ENCODE peak calls at places on chromosomes 1 and 21, in nine cellular contexts. O, E, Z, J, A, F, W, P and D are unnamed samples.

GRCh38 chr1:3646596-3646995 is 3.3 kb downstream of the WRAP73 start:
- DNase-seq in O (no peak), E (no peak), Z (no peak), J (no peak), A (no peak), F (no peak), W (no peak), P (no peak), D (no peak)

GRCh38 chr1:21622466-21623315 is 46.5 kb downstream of the RAP1GAP start:
- DNase-seq in O (no peak), E (peak), Z (peak), J (no peak), A (no peak), F (peak), W (no peak), P (no peak), D (no peak)

GRCh38 chr1:111719561-111720239 is 19.5 kb downstream of the INKA2 start:
- DNase-seq in O (no peak), E (no peak), Z (no peak), J (no peak), A (no peak), F (peak), W (no peak), P (no peak), D (no peak)

GRCh38 chr1:151196292-151196800 is 2.0 kb upstream of the PIP5K1A start:
- DNase-seq in O (peak), E (peak), Z (peak), J (peak), A (peak), F (peak), W (peak), P (peak), D (no peak)

GRCh38 chr1:212600980-212601379 is 7.6 kb upstream of the ATF3 start:
- DNase-seq in O (no peak), E (peak), Z (peak), J (no peak), A (no peak), F (no peak), W (no peak), P (no peak), D (no peak)

GRCh38 chr1:226212545-226212944 is 10.9 kb upstream of the MIXL1 start:
- DNase-seq in O (no peak), E (no peak), Z (no peak), J (no peak), A (no peak), F (no peak), W (no peak), P (no peak), D (no peak)

GRCh38 chr1:157363660-157364140 is 188.6 kb downstream of the FCRL5 start:
- DNase-seq in O (peak), E (peak), Z (peak), J (peak), A (peak), F (no peak), W (peak), P (no peak), D (no peak)

GRCh38 chr21:42154237-42155044 is 64.5 kb upstream of the ABCG1 start:
- DNase-seq in O (no peak), E (no peak), Z (no peak), J (no peak), A (no peak), F (no peak), W (no peak), P (no peak), D (no peak)

GRCh38 chr1:17759114-17759513 is 4.0 kb downstream of the ACTL8 start:
- DNase-seq in O (no peak), E (no peak), Z (no peak), J (no peak), A (peak), F (no peak), W (peak), P (no peak), D (no peak)

GRCh38 chr1:178408869-178409268 is 87.9 kb downstream of the CLEC20A start:
- DNase-seq in O (no peak), E (peak), Z (no peak), J (no peak), A (no peak), F (no peak), W (peak), P (no peak), D (no peak)

GRCh38 chr1:210342986-210343780 is 14.5 kb downstream of the HHAT start:
- DNase-seq in O (no peak), E (peak), Z (no peak), J (no peak), A (peak), F (no peak), W (no peak), P (no peak), D (no peak)

GRCh38 chr1:174005032-174005431 is 17.1 kb downstream of the RC3H1 start:
- DNase-seq in O (no peak), E (peak), Z (peak), J (no peak), A (peak), F (no peak), W (no peak), P (no peak), D (no peak)

GRCh38 chr1:42209516-42210370 is 45.2 kb upstream of the GUCA2A start:
- DNase-seq in O (no peak), E (peak), Z (no peak), J (peak), A (no peak), F (no peak), W (no peak), P (no peak), D (no peak)

GRCh38 chr1:119646521-119647227 is 1.4 kb downstream of the ZNF697 start:
- DNase-seq in O (no peak), E (peak), Z (no peak), J (peak), A (no peak), F (no peak), W (no peak), P (no peak), D (no peak)

GRCh38 chr1:39720094-39720999 is 18.3 kb upstream of the PPIE start:
- DNase-seq in O (peak), E (peak), Z (peak), J (peak), A (peak), F (no peak), W (peak), P (peak), D (no peak)

GRCh38 chr21:42806489-42807140 is 72.7 kb downstream of the WDR4 start:
- DNase-seq in O (no peak), E (no peak), Z (no peak), J (no peak), A (no peak), F (no peak), W (peak), P (no peak), D (no peak)

GRCh38 chr1:217892750-217893149 is 261.6 kb downstream of the SPATA17 start:
- DNase-seq in O (no peak), E (no peak), Z (no peak), J (no peak), A (no peak), F (no peak), W (no peak), P (no peak), D (no peak)

GRCh38 chr1:39668111-39668510 is 3.8 kb downstream of the NT5C1A start:
- DNase-seq in O (no peak), E (no peak), Z (no peak), J (no peak), A (no peak), F (peak), W (no peak), P (no peak), D (no peak)

GRCh38 chr1:15994590-15995351 is 9.3 kb upstream of the SRARP start:
- DNase-seq in O (no peak), E (peak), Z (peak), J (peak), A (peak), F (peak), W (peak), P (no peak), D (no peak)